ENCODE peak calls at places on chromosome X, in four cellular contexts. Q is hepatocyte; O is heart right ventricle; C is CD8-positive, alpha-beta memory T cell. U is an unnamed sample. For H3K36me3 and H3K27me3, the result is how much of the 10 kb centered on the place peaks cover.

GRCh38 chrX:88991583-88992132 is 244.6 kb downstream of the CPXCR1 start:
- DNase-seq in C (no peak), Q (no peak), O (no peak), U (no peak)

GRCh38 chrX:119693032-119693995 is at the start of gene SEPTIN6:
- DNase-seq in O (peak), C (peak), Q (peak), U (no peak)

GRCh38 chrX:79259073-79259689 is 108.0 kb downstream of the ITM2A start:
- DNase-seq in Q (no peak), O (peak), C (peak), U (no peak)

GRCh38 chrX:104428231-104428630 is 137.8 kb upstream of the IL1RAPL2 start:
- DNase-seq in Q (no peak), O (no peak), C (no peak), U (no peak)

GRCh38 chrX:150503898-150504219 is 64.6 kb upstream of the MTM1 start:
- DNase-seq in C (no peak), O (no peak), Q (no peak), U (no peak)

GRCh38 chrX:126027229-126027628 is 138.9 kb downstream of the DCAF12L2 start:
- DNase-seq in C (no peak), Q (no peak), O (no peak), U (no peak)

GRCh38 chrX:20177093-20177492 is 35.5 kb upstream of the EIF1AX start:
- DNase-seq in Q (no peak), C (no peak), O (no peak), U (no peak)

GRCh38 chrX:110924871-110925270 is 129.3 kb upstream of the CHRDL1 start:
- DNase-seq in O (no peak), C (no peak), Q (no peak), U (no peak)

GRCh38 chrX:154327026-154327820 is 31.6 kb downstream of the TKTL1 start:
- DNase-seq in O (no peak), C (peak), Q (no peak), U (no peak)

GRCh38 chrX:26922278-26922677 is 540.9 kb downstream of the PPP4R3C start:
- DNase-seq in O (no peak), C (no peak), Q (no peak), U (no peak)

GRCh38 chrX:72394518-72395163 is 88.9 kb upstream of the CITED1 start:
- DNase-seq in Q (peak), O (peak), C (no peak), U (no peak)

GRCh38 chrX:63932006-63932405 is 147.0 kb upstream of the ARHGEF9 start:
- DNase-seq in Q (no peak), C (no peak), O (no peak), U (no peak)

GRCh38 chrX:113802837-113803236 is 781.0 kb upstream of the HTR2C start:
- DNase-seq in O (no peak), Q (no peak), C (no peak), U (no peak)

GRCh38 chrX:69374569-69374968 is 129.6 kb upstream of the NALF2 start:
- DNase-seq in O (peak), Q (no peak), C (no peak), U (no peak)

GRCh38 chrX:107714196-107714811 is 61.3 kb downstream of the TSC22D3 start:
- DNase-seq in C (no peak), Q (no peak), O (no peak), U (no peak)
- H3K4me3 ChIP-seq in C (peak), Q (peak), O (peak), U (no peak)

DNA sequence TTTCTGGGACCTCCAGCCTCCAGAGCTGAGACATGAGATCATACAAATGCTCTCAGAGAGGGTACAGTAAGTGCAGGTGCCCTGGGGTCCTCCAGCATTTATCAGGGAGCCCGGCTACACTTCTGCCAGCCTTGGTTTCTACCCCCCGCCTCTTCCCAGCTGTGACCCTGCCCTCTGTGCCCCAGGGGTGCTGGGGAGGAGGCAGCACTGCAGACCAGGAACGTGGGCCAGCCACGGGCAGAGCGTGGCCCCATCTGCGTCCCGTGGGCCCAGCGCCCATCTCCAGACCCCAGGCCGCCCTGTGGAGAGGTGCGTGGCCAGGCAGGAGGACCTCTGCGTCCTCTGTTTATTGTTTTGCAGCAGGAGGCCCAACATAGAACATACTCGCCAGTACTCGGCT is 6.1 kb downstream of the SLC25A6 start:
- DNase-seq in O (no peak), C (no peak), Q (no peak), U (no peak)
- H3K36me3 ChIP-seq in O (half or more), C (half or more), Q (under half), U (under half)

DNA sequence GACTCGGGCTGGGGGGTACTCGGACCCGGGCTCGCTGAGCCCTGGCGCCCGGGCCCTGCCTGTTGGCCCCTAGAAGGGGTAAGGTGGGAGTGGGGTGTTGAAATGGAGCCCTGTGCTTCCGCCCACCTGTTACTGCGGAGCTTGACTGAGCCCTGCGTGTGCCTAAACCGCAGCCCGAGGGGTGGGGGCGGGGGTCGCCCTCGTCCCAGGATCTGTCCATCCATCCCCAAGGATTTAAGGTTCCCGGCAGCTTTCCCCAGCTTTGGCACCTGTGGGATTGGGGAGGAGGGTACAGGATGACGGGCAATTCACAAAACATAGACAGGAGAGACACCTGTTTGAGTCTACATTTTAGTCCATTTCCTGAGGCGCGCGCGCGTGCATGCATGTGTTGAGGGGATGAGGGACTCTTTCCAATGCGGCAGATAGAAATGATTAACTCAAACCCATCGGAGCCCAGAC is 779 bp downstream of the GABRQ start:
- DNase-seq in O (no peak), Q (no peak), C (no peak), U (no peak)
- H3K27me3 ChIP-seq in O (under half), Q (under half), C (under half), U (under half)

GRCh38 chrX:100407784-100408642 is 2.1 kb downstream of the PCDH19 start:
- DNase-seq in Q (no peak), O (no peak), C (no peak), U (no peak)
- H3K4me3 ChIP-seq in Q (no peak), O (no peak), C (no peak), U (no peak)

DNA sequence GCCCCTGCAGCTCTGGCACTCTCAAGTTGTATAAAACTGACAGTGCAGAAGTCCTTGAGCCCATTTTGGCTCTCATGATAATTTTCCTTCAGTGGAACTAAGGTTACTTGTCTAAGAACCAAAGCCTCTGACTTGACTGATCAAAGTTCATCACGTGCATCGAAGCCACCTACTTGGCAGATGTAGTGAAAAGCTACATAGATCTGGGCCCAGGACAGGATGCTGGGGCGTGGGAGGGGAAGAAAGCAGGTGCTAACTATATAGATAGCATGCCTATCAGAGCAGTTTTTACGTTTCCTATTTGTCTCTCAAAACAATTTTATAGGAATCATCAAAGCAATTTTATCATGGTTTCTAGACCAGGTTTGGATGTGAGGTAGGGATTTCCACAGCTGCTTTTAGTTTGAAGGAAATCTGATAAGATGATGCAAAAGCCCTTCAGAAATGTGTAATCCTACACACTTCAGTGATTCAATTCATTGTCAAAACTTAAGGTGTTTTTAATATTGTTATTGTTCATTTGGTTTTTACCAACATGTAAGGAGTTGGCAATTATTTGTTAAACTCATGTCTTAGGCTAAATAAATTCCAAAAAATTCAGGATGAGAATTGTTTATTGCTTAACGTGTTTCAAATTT is 1.2 kb upstream of the CD40LG start:
- DNase-seq in C (peak), O (no peak), Q (no peak), U (no peak)
- H3K36me3 ChIP-seq in C (under half), O (under half), Q (under half), U (under half)

GRCh38 chrX:13574600-13574999 is 5.2 kb downstream of the EGFL6 start:
- DNase-seq in Q (no peak), O (no peak), C (no peak), U (no peak)

GRCh38 chrX:13581554-13581953 is 12.2 kb downstream of the EGFL6 start:
- DNase-seq in C (no peak), Q (no peak), O (no peak), U (peak)

GRCh38 chrX:13579696-13580095 is 10.3 kb downstream of the EGFL6 start:
- DNase-seq in O (no peak), Q (no peak), C (no peak), U (no peak)
- H3K27me3 ChIP-seq in O (under half), Q (under half), C (under half), U (under half)